ENCODE peak calls at places on chromosomes 7 and 10, in ten cellular contexts. One of them, this sample, is unnamed. For H3K4me1, the result is how much of the 10 kb centered on the place peaks cover.

GRCh38 chr10:99329238-99329890 is at the start of gene CNNM1:
- DNase-seq in HCT116: no peak
- DNase-seq in prostate gland: peak
- DNase-seq in K562: no peak
- DNase-seq in transverse colon: no peak
- DNase-seq in suprapubic skin: no peak
- DNase-seq in HepG2: no peak
- DNase-seq in sigmoid colon: peak
- DNase-seq in stomach: no peak
- DNase-seq in breast epithelium: no peak
- DNase-seq in this sample: no peak

GRCh38 chr7:129857313-129857712 is 95.4 kb downstream of the UBE2H start:
- DNase-seq in HepG2: no peak
- DNase-seq in stomach: no peak
- DNase-seq in K562: no peak
- DNase-seq in prostate gland: no peak
- DNase-seq in sigmoid colon: no peak
- DNase-seq in suprapubic skin: no peak
- DNase-seq in breast epithelium: no peak
- DNase-seq in transverse colon: no peak
- DNase-seq in HCT116: no peak
- DNase-seq in this sample: no peak

GRCh38 chr7:70568674-70569334 is 563.1 kb upstream of the GALNT17 start:
- DNase-seq in breast epithelium: no peak
- DNase-seq in transverse colon: peak
- DNase-seq in K562: no peak
- DNase-seq in stomach: peak
- DNase-seq in suprapubic skin: no peak
- DNase-seq in prostate gland: no peak
- DNase-seq in sigmoid colon: no peak
- DNase-seq in HCT116: no peak
- DNase-seq in HepG2: no peak
- DNase-seq in this sample: no peak

GRCh38 chr10:47310090-47310505 is 10.1 kb downstream of the GDF10 start:
- DNase-seq in suprapubic skin: no peak
- DNase-seq in breast epithelium: no peak
- DNase-seq in K562: no peak
- DNase-seq in stomach: no peak
- DNase-seq in prostate gland: no peak
- DNase-seq in HCT116: no peak
- DNase-seq in transverse colon: no peak
- DNase-seq in HepG2: no peak
- DNase-seq in sigmoid colon: no peak
- DNase-seq in this sample: peak

GRCh38 chr7:115707684-115708341 is 322.8 kb downstream of the TFEC start:
- DNase-seq in transverse colon: no peak
- DNase-seq in prostate gland: no peak
- DNase-seq in HepG2: no peak
- DNase-seq in stomach: no peak
- DNase-seq in sigmoid colon: no peak
- DNase-seq in suprapubic skin: no peak
- DNase-seq in K562: no peak
- DNase-seq in HCT116: no peak
- DNase-seq in breast epithelium: no peak
- DNase-seq in this sample: no peak

GRCh38 chr7:96045181-96045580 is 272.8 kb downstream of the DYNC1I1 start:
- DNase-seq in suprapubic skin: no peak
- DNase-seq in K562: no peak
- DNase-seq in prostate gland: no peak
- DNase-seq in stomach: no peak
- DNase-seq in transverse colon: no peak
- DNase-seq in breast epithelium: no peak
- DNase-seq in HCT116: no peak
- DNase-seq in HepG2: no peak
- DNase-seq in sigmoid colon: no peak
- DNase-seq in this sample: no peak

GRCh38 chr10:70355234-70356021 is 27.0 kb downstream of the LRRC20 start:
- DNase-seq in breast epithelium: no peak
- DNase-seq in stomach: no peak
- DNase-seq in HepG2: no peak
- DNase-seq in suprapubic skin: no peak
- DNase-seq in HCT116: no peak
- DNase-seq in transverse colon: peak
- DNase-seq in prostate gland: no peak
- DNase-seq in K562: no peak
- DNase-seq in sigmoid colon: no peak
- DNase-seq in this sample: no peak

GRCh38 chr10:29150010-29150409 is 138.9 kb upstream of the LYZL1 start:
- DNase-seq in breast epithelium: no peak
- DNase-seq in transverse colon: no peak
- DNase-seq in K562: no peak
- DNase-seq in HCT116: no peak
- DNase-seq in suprapubic skin: no peak
- DNase-seq in HepG2: no peak
- DNase-seq in stomach: peak
- DNase-seq in prostate gland: no peak
- DNase-seq in sigmoid colon: no peak
- DNase-seq in this sample: no peak

GRCh38 chr10:73113543-73113942 is 3.3 kb downstream of the NUDT13 start:
- DNase-seq in stomach: no peak
- DNase-seq in prostate gland: no peak
- DNase-seq in sigmoid colon: no peak
- DNase-seq in K562: no peak
- DNase-seq in breast epithelium: no peak
- DNase-seq in HCT116: no peak
- DNase-seq in HepG2: no peak
- DNase-seq in transverse colon: no peak
- DNase-seq in suprapubic skin: no peak
- DNase-seq in this sample: no peak

GRCh38 chr7:80703272-80703671 is 64.8 kb downstream of the CD36 start:
- DNase-seq in stomach: no peak
- DNase-seq in prostate gland: no peak
- DNase-seq in HepG2: no peak
- DNase-seq in breast epithelium: no peak
- DNase-seq in K562: no peak
- DNase-seq in sigmoid colon: no peak
- DNase-seq in transverse colon: no peak
- DNase-seq in HCT116: no peak
- DNase-seq in suprapubic skin: no peak
- DNase-seq in this sample: no peak

GRCh38 chr10:32961892-32962369 is 3.9 kb upstream of the ITGB1 start:
- DNase-seq in prostate gland: no peak
- DNase-seq in breast epithelium: no peak
- DNase-seq in sigmoid colon: no peak
- DNase-seq in HepG2: peak
- DNase-seq in HCT116: peak
- DNase-seq in suprapubic skin: no peak
- DNase-seq in transverse colon: no peak
- DNase-seq in stomach: no peak
- DNase-seq in K562: no peak
- DNase-seq in this sample: no peak

GRCh38 chr7:91780526-91780925 is 100.0 kb downstream of the MTERF1 start:
- DNase-seq in prostate gland: no peak
- DNase-seq in HepG2: no peak
- DNase-seq in transverse colon: no peak
- DNase-seq in sigmoid colon: no peak
- DNase-seq in breast epithelium: no peak
- DNase-seq in HCT116: no peak
- DNase-seq in K562: no peak
- DNase-seq in stomach: no peak
- DNase-seq in suprapubic skin: no peak
- DNase-seq in this sample: no peak

GRCh38 chr7:130996841-130997231 is 262.8 kb upstream of the KLF14 start:
- DNase-seq in prostate gland: peak
- DNase-seq in sigmoid colon: no peak
- DNase-seq in suprapubic skin: no peak
- DNase-seq in HCT116: peak
- DNase-seq in transverse colon: peak
- DNase-seq in HepG2: peak
- DNase-seq in breast epithelium: no peak
- DNase-seq in stomach: peak
- DNase-seq in K562: no peak
- DNase-seq in this sample: peak

GRCh38 chr7:147535619-147536200 is 1054.9 kb upstream of the C7orf33 start:
- DNase-seq in prostate gland: no peak
- DNase-seq in HCT116: no peak
- DNase-seq in stomach: no peak
- DNase-seq in transverse colon: no peak
- DNase-seq in HepG2: no peak
- DNase-seq in sigmoid colon: no peak
- DNase-seq in K562: no peak
- DNase-seq in breast epithelium: no peak
- DNase-seq in suprapubic skin: no peak
- DNase-seq in this sample: no peak

GRCh38 chr7:107725138-107725740 is 18.7 kb upstream of the CBLL1 start:
- DNase-seq in breast epithelium: no peak
- DNase-seq in HCT116: peak
- DNase-seq in HepG2: peak
- DNase-seq in stomach: peak
- DNase-seq in sigmoid colon: no peak
- DNase-seq in prostate gland: peak
- DNase-seq in suprapubic skin: no peak
- DNase-seq in K562: peak
- DNase-seq in transverse colon: peak
- DNase-seq in this sample: no peak

GRCh38 chr7:140023728-140024127 is 39.0 kb downstream of the PARP12 start:
- DNase-seq in K562: no peak
- DNase-seq in suprapubic skin: no peak
- DNase-seq in HCT116: no peak
- DNase-seq in prostate gland: no peak
- DNase-seq in stomach: no peak
- DNase-seq in sigmoid colon: no peak
- DNase-seq in transverse colon: no peak
- DNase-seq in HepG2: no peak
- DNase-seq in breast epithelium: no peak
- DNase-seq in this sample: no peak

GRCh38 chr7:140025814-140026433 is 36.8 kb downstream of the PARP12 start:
- DNase-seq in transverse colon: no peak
- DNase-seq in stomach: no peak
- DNase-seq in suprapubic skin: no peak
- DNase-seq in prostate gland: no peak
- DNase-seq in K562: no peak
- DNase-seq in HCT116: no peak
- DNase-seq in breast epithelium: no peak
- DNase-seq in sigmoid colon: no peak
- DNase-seq in HepG2: no peak
- DNase-seq in this sample: no peak

GRCh38 chr7:140022582-140023211 is 40.1 kb downstream of the PARP12 start:
- DNase-seq in sigmoid colon: no peak
- DNase-seq in stomach: no peak
- DNase-seq in transverse colon: no peak
- DNase-seq in breast epithelium: no peak
- DNase-seq in HCT116: no peak
- DNase-seq in suprapubic skin: no peak
- DNase-seq in prostate gland: peak
- DNase-seq in HepG2: no peak
- DNase-seq in K562: no peak
- DNase-seq in this sample: no peak

GRCh38 chr7:140025241-140025640 is 37.5 kb downstream of the PARP12 start:
- DNase-seq in prostate gland: no peak
- DNase-seq in HepG2: no peak
- DNase-seq in K562: no peak
- DNase-seq in stomach: no peak
- DNase-seq in breast epithelium: no peak
- DNase-seq in HCT116: no peak
- DNase-seq in suprapubic skin: no peak
- DNase-seq in transverse colon: no peak
- DNase-seq in sigmoid colon: no peak
- DNase-seq in this sample: no peak

GRCh38 chr7:140024585-140024984 is 38.2 kb downstream of the PARP12 start:
- DNase-seq in suprapubic skin: no peak
- DNase-seq in HepG2: no peak
- DNase-seq in transverse colon: no peak
- DNase-seq in breast epithelium: no peak
- DNase-seq in K562: no peak
- DNase-seq in stomach: no peak
- DNase-seq in HCT116: no peak
- DNase-seq in prostate gland: no peak
- DNase-seq in sigmoid colon: no peak
- DNase-seq in this sample: no peak
- TF ChIP-seq POLR2AphosphoS5 in suprapubic skin: no peak
- TF ChIP-seq POLR2AphosphoS5 in HepG2: no peak
- TF ChIP-seq POLR2AphosphoS5 in transverse colon: no peak
- TF ChIP-seq POLR2AphosphoS5 in breast epithelium: no peak
- TF ChIP-seq POLR2AphosphoS5 in K562: no peak
- TF ChIP-seq POLR2AphosphoS5 in stomach: no peak
- TF ChIP-seq POLR2AphosphoS5 in HCT116: no peak
- TF ChIP-seq POLR2AphosphoS5 in prostate gland: no peak
- TF ChIP-seq POLR2AphosphoS5 in sigmoid colon: no peak
- TF ChIP-seq POLR2AphosphoS5 in this sample: no peak

DNA sequence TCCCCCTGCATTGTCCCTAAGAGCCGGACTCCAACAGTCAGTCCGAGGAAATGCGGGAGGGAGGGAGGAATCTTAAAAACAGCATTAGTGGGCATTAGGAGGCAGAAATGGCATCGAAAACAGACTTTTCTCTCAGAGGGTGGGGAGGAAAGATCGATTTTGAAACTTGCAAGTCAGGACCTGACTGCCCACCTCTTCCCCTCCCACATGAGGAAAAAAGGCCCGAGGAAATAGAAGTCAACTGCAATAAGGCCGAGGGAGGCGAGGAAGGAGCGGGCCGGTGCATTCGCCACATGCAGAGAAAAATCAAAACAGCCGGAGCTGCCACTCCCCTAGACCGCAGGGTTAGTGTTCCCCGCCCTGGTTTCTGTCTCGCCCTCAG is 2.8 kb downstream of the LBX1 start:
- DNase-seq in sigmoid colon: no peak
- DNase-seq in breast epithelium: no peak
- DNase-seq in HCT116: no peak
- DNase-seq in HepG2: no peak
- DNase-seq in K562: no peak
- DNase-seq in suprapubic skin: no peak
- DNase-seq in transverse colon: no peak
- DNase-seq in stomach: no peak
- DNase-seq in prostate gland: no peak
- DNase-seq in this sample: no peak
- H3K4me1 ChIP-seq in sigmoid colon: half or more
- H3K4me1 ChIP-seq in breast epithelium: under half
- H3K4me1 ChIP-seq in HCT116: under half
- H3K4me1 ChIP-seq in HepG2: under half
- H3K4me1 ChIP-seq in K562: under half
- H3K4me1 ChIP-seq in suprapubic skin: half or more
- H3K4me1 ChIP-seq in transverse colon: under half
- H3K4me1 ChIP-seq in stomach: half or more
- H3K4me1 ChIP-seq in prostate gland: under half
- H3K4me1 ChIP-seq in this sample: half or more

GRCh38 chr10:124279298-124279697 is 139.4 kb downstream of the OAT start:
- DNase-seq in transverse colon: no peak
- DNase-seq in HepG2: no peak
- DNase-seq in sigmoid colon: no peak
- DNase-seq in stomach: no peak
- DNase-seq in suprapubic skin: no peak
- DNase-seq in breast epithelium: no peak
- DNase-seq in HCT116: no peak
- DNase-seq in K562: no peak
- DNase-seq in prostate gland: no peak
- DNase-seq in this sample: no peak
- TF ChIP-seq POLR2A in transverse colon: no peak
- TF ChIP-seq POLR2A in HepG2: no peak
- TF ChIP-seq POLR2A in sigmoid colon: no peak
- TF ChIP-seq POLR2A in stomach: no peak
- TF ChIP-seq POLR2A in suprapubic skin: no peak
- TF ChIP-seq POLR2A in breast epithelium: no peak
- TF ChIP-seq POLR2A in HCT116: no peak
- TF ChIP-seq POLR2A in K562: no peak
- TF ChIP-seq POLR2A in prostate gland: no peak
- TF ChIP-seq POLR2A in this sample: no peak

GRCh38 chr10:18713077-18713476 is 53.8 kb downstream of the ARL5B start:
- DNase-seq in HepG2: peak
- DNase-seq in sigmoid colon: no peak
- DNase-seq in prostate gland: no peak
- DNase-seq in stomach: no peak
- DNase-seq in transverse colon: no peak
- DNase-seq in suprapubic skin: no peak
- DNase-seq in K562: no peak
- DNase-seq in breast epithelium: no peak
- DNase-seq in HCT116: no peak
- DNase-seq in this sample: peak
- TF ChIP-seq POLR2AphosphoS5 in HepG2: no peak
- TF ChIP-seq POLR2AphosphoS5 in sigmoid colon: no peak
- TF ChIP-seq POLR2AphosphoS5 in prostate gland: no peak
- TF ChIP-seq POLR2AphosphoS5 in stomach: no peak
- TF ChIP-seq POLR2AphosphoS5 in transverse colon: no peak
- TF ChIP-seq POLR2AphosphoS5 in suprapubic skin: no peak
- TF ChIP-seq POLR2AphosphoS5 in K562: no peak
- TF ChIP-seq POLR2AphosphoS5 in breast epithelium: no peak
- TF ChIP-seq POLR2AphosphoS5 in HCT116: no peak
- TF ChIP-seq POLR2AphosphoS5 in this sample: no peak